ENCODE peak calls at places on chromosomes 13 and 19, in five cellular contexts. I, Z, J, F and O are unnamed samples.

GRCh38 chr13:75079226-75079625 is 402.7 kb downstream of the TBC1D4 start:
- DNase-seq in I (no peak), Z (no peak), J (no peak), F (no peak), O (no peak)

GRCh38 chr19:11673608-11674041 is 65.1 kb downstream of the ZNF823 start:
- DNase-seq in I (no peak), Z (no peak), J (peak; percentile 92), F (no peak), O (no peak)

GRCh38 chr13:99269627-99270252 is 11.6 kb upstream of the GPR18 start:
- DNase-seq in I (no peak), Z (no peak), J (no peak), F (no peak), O (peak; percentile 58)

GRCh38 chr13:113486698-113487097 is 3.8 kb downstream of the DCUN1D2 start:
- DNase-seq in I (no peak), Z (no peak), J (no peak), F (no peak), O (no peak)

GRCh38 chr19:12647490-12648071 is 19.0 kb downstream of the MAN2B1 start:
- DNase-seq in I (peak; percentile 31), Z (no peak), J (peak; percentile 97), F (no peak), O (peak; percentile 20)

GRCh38 chr13:93753639-93754038 is 527.0 kb downstream of the GPC6 start:
- DNase-seq in I (no peak), Z (no peak), J (no peak), F (no peak), O (no peak)

GRCh38 chr13:48731957-48732569 is 78.3 kb downstream of the CYSLTR2 start:
- DNase-seq in I (no peak), Z (peak; percentile 51), J (peak; percentile 70), F (no peak), O (peak; percentile 59)

GRCh38 chr13:94967183-94968039 is 255.1 kb upstream of the SOX21 start:
- DNase-seq in I (no peak), Z (peak; percentile 15), J (peak; percentile 76), F (no peak), O (no peak)

GRCh38 chr13:57044910-57045309 is 95.8 kb upstream of the PRR20A start:
- DNase-seq in I (no peak), Z (no peak), J (no peak), F (no peak), O (no peak)

GRCh38 chr19:44992336-44993163 is 8.7 kb upstream of the RELB start:
- DNase-seq in I (no peak), Z (no peak), J (peak; percentile 53), F (no peak), O (no peak)

GRCh38 chr13:26280295-26280694 is 26.4 kb downstream of the CDK8 start:
- DNase-seq in I (no peak), Z (no peak), J (no peak), F (no peak), O (no peak)

GRCh38 chr19:10748924-10749434 is 31.1 kb downstream of the DNM2 start:
- DNase-seq in I (peak; percentile 97), Z (no peak), J (no peak), F (no peak), O (no peak)

GRCh38 chr19:53772943-53773342 is 51.2 kb downstream of the NLRP12 start:
- DNase-seq in I (no peak), Z (no peak), J (peak; percentile 66), F (peak; percentile 30), O (peak; percentile 68)

GRCh38 chr13:109146912-109147624 is 517.7 kb downstream of the MYO16 start:
- DNase-seq in I (no peak), Z (no peak), J (no peak), F (peak; percentile 69), O (no peak)

GRCh38 chr19:45215391-45216191 is 29.6 kb downstream of the EXOC3L2 start:
- DNase-seq in I (peak; percentile 57), Z (no peak), J (peak; percentile 83), F (no peak), O (no peak)

GRCh38 chr19:4606921-4607678 is 32.2 kb upstream of the TNFAIP8L1 start:
- DNase-seq in I (peak; percentile 87), Z (no peak), J (peak; percentile 91), F (no peak), O (no peak)

GRCh38 chr19:42652021-42652420 is 57.3 kb upstream of the CEACAM8 start:
- DNase-seq in I (no peak), Z (no peak), J (no peak), F (no peak), O (no peak)

GRCh38 chr19:42284066-42284501 is 15.0 kb downstream of the CIC start:
- DNase-seq in I (peak; percentile 21), Z (peak; percentile 64), J (peak; percentile 97), F (no peak), O (peak; percentile 83)

GRCh38 chr13:56314755-56315154 is 826.0 kb upstream of the PRR20A start:
- DNase-seq in I (no peak), Z (no peak), J (peak; percentile 0), F (no peak), O (no peak)

GRCh38 chr13:48564046-48564445 is 31.2 kb upstream of the RCBTB2 start:
- DNase-seq in I (no peak), Z (no peak), J (no peak), F (no peak), O (no peak)

GRCh38 chr13:53100394-53101063 is 71.9 kb downstream of the OLFM4 start:
- DNase-seq in I (peak; percentile 59), Z (no peak), J (no peak), F (no peak), O (no peak)